ENCODE peak calls at places on chromosomes 11 and 22, in five cellular contexts. R, S, X, F and A are unnamed samples.

GRCh38 chr11:64759722-64760719 is at the start of gene PYGM:
- DNase-seq in X (peak; percentile 28), R (no peak), F (no peak), S (no peak), A (no peak)

GRCh38 chr11:10476927-10477689 is 22.0 kb downstream of the AMPD3 start:
- DNase-seq in F (no peak), R (no peak), X (no peak), S (no peak), A (no peak)

GRCh38 chr11:113991170-113991569 is 16.3 kb downstream of the HTR3A start:
- DNase-seq in S (no peak), R (no peak), F (no peak), X (peak; percentile 25), A (no peak)

GRCh38 chr11:89421718-89422117 is 69.5 kb downstream of the NOX4 start:
- DNase-seq in X (no peak), S (no peak), F (no peak), R (no peak), A (no peak)

GRCh38 chr11:122213111-122213510 is 97.1 kb upstream of the BLID start:
- DNase-seq in S (no peak), X (no peak), R (no peak), F (no peak), A (no peak)

GRCh38 chr11:94832604-94833238 is 64.6 kb downstream of the AMOTL1 start:
- DNase-seq in R (no peak), X (no peak), S (no peak), F (no peak), A (no peak)

GRCh38 chr11:101870510-101870909 is 44.3 kb upstream of the CEP126 start:
- DNase-seq in F (no peak), S (no peak), X (no peak), R (no peak), A (no peak)

GRCh38 chr11:18844753-18845367 is 53.3 kb upstream of the PTPN5 start:
- DNase-seq in X (peak; percentile 37), F (peak; percentile 13), S (no peak), R (peak; percentile 14), A (no peak)

GRCh38 chr11:75233688-75234295 is 6.8 kb upstream of the TPBGL start:
- DNase-seq in R (no peak), X (peak; percentile 65), F (no peak), S (no peak), A (no peak)

GRCh38 chr11:10728779-10729472 is 22.1 kb upstream of the CTR9 start:
- DNase-seq in S (no peak), X (no peak), R (no peak), F (no peak), A (no peak)

GRCh38 chr11:35927730-35928129 is 16.1 kb upstream of the LDLRAD3 start:
- DNase-seq in X (peak; percentile 20), F (no peak), S (peak; percentile 93), R (no peak), A (no peak)

GRCh38 chr11:94011478-94011877 is 9.7 kb upstream of the HEPHL1 start:
- DNase-seq in R (no peak), X (no peak), F (no peak), S (no peak), A (no peak)

GRCh38 chr22:45934659-45935341 is 42.2 kb downstream of the WNT7B start:
- DNase-seq in S (peak; percentile 91), F (peak; percentile 63), R (no peak), X (peak; percentile 2), A (no peak)

GRCh38 chr22:44719586-44720368 is 17.8 kb downstream of the PRR5 start:
- DNase-seq in R (no peak), X (no peak), S (no peak), F (no peak), A (no peak)

GRCh38 chr22:37511368-37512104 is 7.7 kb downstream of the CARD10 start:
- DNase-seq in F (no peak), R (no peak), S (no peak), X (no peak), A (no peak)

GRCh38 chr11:78149646-78150045 is 10.2 kb upstream of the ALG8 start:
- DNase-seq in X (no peak), F (no peak), S (peak; percentile 66), R (no peak), A (no peak)

GRCh38 chr11:64879226-64879900 is 942 bp upstream of the EHD1 start:
- DNase-seq in F (no peak), X (peak; percentile 44), S (no peak), R (no peak), A (no peak)

GRCh38 chr11:995752-996420 is 40.6 kb downstream of the MUC6 start:
- DNase-seq in X (no peak), R (peak; percentile 79), F (no peak), S (no peak), A (no peak)

GRCh38 chr22:35133702-35134395 is 67.9 kb downstream of the ISX start:
- DNase-seq in F (no peak), R (no peak), S (no peak), X (no peak), A (no peak)

GRCh38 chr11:213111-213510 is 5.6 kb downstream of the RIC8A start:
- DNase-seq in X (no peak), S (no peak), F (no peak), R (no peak), A (no peak)

GRCh38 chr11:126140106-126140931 is 71.1 kb downstream of the RPUSD4 start:
- DNase-seq in X (no peak), S (no peak), R (no peak), F (no peak), A (no peak)

GRCh38 chr11:71114124-71114851 is 138.1 kb downstream of the SHANK2 start:
- DNase-seq in X (no peak), F (no peak), S (no peak), R (no peak), A (no peak)

GRCh38 chr22:48863965-48864538 is 963.6 kb downstream of the BRD1 start:
- DNase-seq in X (no peak), F (no peak), S (no peak), R (no peak), A (no peak)

GRCh38 chr22:50299724-50300619 is 7.5 kb downstream of the PLXNB2 start:
- DNase-seq in S (no peak), R (no peak), X (no peak), F (peak; percentile 13), A (no peak)